ENCODE peak calls at places on chromosome 20, in nine cellular contexts. C is A549; S is CD8-positive, alpha-beta T cell; L is ovary; W is stomach; P is brain microvascular endothelial cell; H is effector memory CD4-positive, alpha-beta T cell; N is CD8-positive, alpha-beta memory T cell; Y is left ventricle myocardium inferior. V is an unnamed sample.

GRCh38 chr20:18840248-18840645 is 26.7 kb downstream of the SCP2D1 start:
- DNase-seq in S (no peak), C (no peak), W (no peak), L (no peak), Y (no peak), H (no peak), N (no peak), P (no peak), V (no peak)

GRCh38 chr20:62318411-62319345 is 15.9 kb downstream of the ADRM1 start:
- DNase-seq in P (no peak), H (no peak), Y (no peak), L (no peak), N (no peak), W (no peak), C (peak), S (no peak), V (no peak)

GRCh38 chr20:48128436-48128835 is 343.2 kb upstream of the SULF2 start:
- DNase-seq in C (no peak), S (no peak), H (no peak), L (no peak), N (no peak), P (no peak), W (no peak), Y (no peak), V (no peak)

GRCh38 chr20:19079536-19080299 is 132.7 kb upstream of the SLC24A3 start:
- DNase-seq in P (no peak), C (no peak), W (no peak), H (no peak), N (no peak), L (no peak), Y (no peak), S (no peak), V (no peak)

GRCh38 chr20:35571566-35571965 is 29.7 kb downstream of the ERGIC3 start:
- DNase-seq in W (no peak), Y (no peak), P (no peak), S (no peak), H (no peak), C (no peak), N (no peak), L (no peak), V (no peak)

GRCh38 chr20:40925829-40926228 is 102.8 kb upstream of the TOP1 start:
- DNase-seq in N (no peak), Y (no peak), W (no peak), P (no peak), H (no peak), S (no peak), L (no peak), C (no peak), V (no peak)

GRCh38 chr20:40305303-40305702 is 383.7 kb downstream of the MAFB start:
- DNase-seq in C (no peak), Y (no peak), P (no peak), L (no peak), W (no peak), S (no peak), N (no peak), H (no peak), V (no peak)

GRCh38 chr20:52805128-52805527 is 167.0 kb upstream of the TSHZ2 start:
- DNase-seq in Y (no peak), N (no peak), P (no peak), H (no peak), C (no peak), L (no peak), S (no peak), W (no peak), V (no peak)

GRCh38 chr20:62364911-62365736 is 2.0 kb downstream of the LAMA5 start:
- DNase-seq in L (no peak), Y (peak), N (no peak), S (no peak), P (no peak), C (peak), H (no peak), W (peak), V (peak)

GRCh38 chr20:33233129-33233774 is 2.5 kb upstream of the BPIFA1 start:
- DNase-seq in W (no peak), H (no peak), Y (no peak), P (no peak), S (no peak), C (no peak), L (no peak), N (no peak), V (no peak)

GRCh38 chr20:46070215-46070910 is 19.4 kb downstream of the NCOA5 start:
- DNase-seq in H (no peak), P (peak), C (no peak), W (no peak), S (no peak), N (no peak), L (no peak), Y (no peak), V (no peak)

GRCh38 chr20:58088105-58088504 is 140.3 kb downstream of the ANKRD60 start:
- DNase-seq in C (no peak), N (no peak), Y (no peak), S (no peak), L (no peak), W (no peak), H (no peak), P (no peak), V (no peak)

GRCh38 chr20:17562804-17563305 is 7.0 kb upstream of the DSTN start:
- DNase-seq in N (no peak), H (no peak), L (no peak), S (no peak), P (peak), C (peak), Y (no peak), W (no peak), V (no peak)

GRCh38 chr20:3330046-3330741 is 77.3 kb downstream of the DNAAF9 start:
- DNase-seq in S (no peak), H (no peak), W (no peak), Y (no peak), N (no peak), C (peak), P (no peak), L (no peak), V (no peak)

GRCh38 chr20:22374678-22375590 is 209.4 kb downstream of the FOXA2 start:
- DNase-seq in H (no peak), N (no peak), P (peak), C (no peak), S (no peak), L (no peak), W (no peak), Y (no peak), V (no peak)

GRCh38 chr20:40600441-40601235 is 88.4 kb downstream of the MAFB start:
- DNase-seq in L (no peak), P (no peak), H (no peak), C (no peak), Y (no peak), N (no peak), S (no peak), W (no peak), V (no peak)

GRCh38 chr20:39013662-39014109 is 51.5 kb downstream of the DHX35 start:
- DNase-seq in C (no peak), S (no peak), N (no peak), L (no peak), H (no peak), Y (no peak), P (no peak), W (no peak), V (no peak)
- H3K27ac ChIP-seq in C (no peak), S (no peak), N (no peak), L (no peak), H (no peak), Y (no peak), P (no peak), W (no peak), V (no peak)

GRCh38 chr20:6055981-6056569 is 2.2 kb upstream of the LRRN4 start:
- DNase-seq in Y (no peak), L (no peak), S (no peak), W (no peak), P (no peak), N (no peak), H (no peak), C (no peak), V (no peak)
- H3K27ac ChIP-seq in Y (no peak), L (no peak), S (no peak), W (no peak), P (no peak), N (no peak), H (no peak), C (no peak), V (no peak)

GRCh38 chr20:49762940-49763766 is 49.5 kb upstream of the B4GALT5 start:
- DNase-seq in C (no peak), N (no peak), Y (no peak), P (no peak), H (no peak), W (no peak), L (no peak), S (no peak), V (no peak)

GRCh38 chr20:49768204-49769124 is 44.2 kb upstream of the SLC9A8 start:
- DNase-seq in L (peak), N (no peak), Y (no peak), H (peak), S (peak), P (peak), C (peak), W (peak), V (no peak)

GRCh38 chr20:49766979-49767419 is 45.6 kb upstream of the SLC9A8 start:
- DNase-seq in N (no peak), W (no peak), P (no peak), H (no peak), L (no peak), S (no peak), C (peak), Y (no peak), V (no peak)

GRCh38 chr20:49765413-49765736 is 47.3 kb upstream of the SLC9A8 start:
- DNase-seq in C (no peak), W (no peak), Y (no peak), P (no peak), H (no peak), S (no peak), L (no peak), N (no peak), V (no peak)

DNA sequence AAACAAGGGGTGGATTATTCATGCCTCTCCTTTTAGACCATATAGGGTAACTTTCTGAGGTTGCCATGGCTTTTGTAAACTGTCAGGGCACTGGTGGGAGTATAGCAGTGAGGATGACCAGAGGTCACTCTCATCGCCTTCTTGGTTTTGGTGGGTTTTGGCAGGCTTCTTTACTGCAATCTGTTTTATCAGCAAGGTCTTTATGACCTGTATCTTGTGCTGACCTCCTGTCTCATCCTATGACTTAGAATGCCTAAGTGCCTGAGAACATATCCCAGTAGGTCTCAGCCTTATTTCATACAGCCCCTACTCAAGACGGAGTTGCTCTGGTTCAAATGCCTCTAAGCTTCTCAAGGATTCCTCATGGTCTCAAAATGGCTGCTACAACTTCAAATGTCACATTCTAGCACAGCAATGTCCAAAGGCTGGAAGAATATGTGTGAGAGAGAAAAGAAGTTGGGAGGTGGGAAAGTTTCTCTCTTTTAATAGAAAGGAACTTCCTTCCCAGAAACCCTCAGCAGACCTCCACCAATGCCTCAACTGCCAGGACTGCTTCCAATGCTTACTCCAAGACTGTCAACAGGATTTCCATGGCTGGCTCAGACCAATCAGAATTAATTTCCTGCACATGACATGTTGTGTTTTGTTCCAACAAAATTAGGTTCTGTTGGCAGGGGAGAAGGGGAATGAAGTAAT is 46.6 kb upstream of the SLC9A8 start:
- DNase-seq in W (no peak), C (no peak), N (no peak), S (no peak), L (no peak), Y (no peak), P (no peak), H (no peak), V (no peak)
- H3K27ac ChIP-seq in W (no peak), C (peak), N (peak), S (no peak), L (no peak), Y (peak), P (no peak), H (no peak), V (no peak)

GRCh38 chr20:44549123-44549522 is 27.3 kb upstream of the SERINC3 start:
- DNase-seq in C (no peak), N (no peak), S (no peak), L (no peak), Y (no peak), W (no peak), H (no peak), P (no peak), V (no peak)
- H3K27ac ChIP-seq in C (no peak), N (no peak), S (no peak), L (no peak), Y (peak), W (no peak), H (no peak), P (peak), V (peak)

V was measured in thoracic aorta.